ENCODE peak calls at places on chromosomes 5 and 9, in ten cellular contexts. One of them, this sample, is unnamed.
A peak's percentile ranks its signal among the peaks of the same experiment; 100 is the strongest.

GRCh38 chr5:149404746-149405549 is 25.9 kb upstream of the IL17B start:
- DNase-seq in mammary epithelial cell: peak; percentile 62
- DNase-seq in choroid plexus epithelial cell: peak; percentile 88
- DNase-seq in right atrium auricular region: no peak
- DNase-seq in AG04450: no peak
- DNase-seq in cardiac muscle cell: peak; percentile 70
- DNase-seq in stomach: no peak
- DNase-seq in right cardiac atrium: no peak
- DNase-seq in psoas muscle: no peak
- DNase-seq in astrocyte of the cerebellum: no peak
- DNase-seq in this sample: no peak

GRCh38 chr9:71966601-71967000 is 55.2 kb downstream of the C9orf85 start:
- DNase-seq in mammary epithelial cell: no peak
- DNase-seq in choroid plexus epithelial cell: no peak
- DNase-seq in right atrium auricular region: no peak
- DNase-seq in AG04450: no peak
- DNase-seq in cardiac muscle cell: no peak
- DNase-seq in stomach: no peak
- DNase-seq in right cardiac atrium: no peak
- DNase-seq in psoas muscle: no peak
- DNase-seq in astrocyte of the cerebellum: no peak
- DNase-seq in this sample: no peak

GRCh38 chr5:144198386-144198785 is 27.7 kb downstream of the KCTD16 start:
- DNase-seq in mammary epithelial cell: no peak
- DNase-seq in choroid plexus epithelial cell: peak; percentile 31
- DNase-seq in right atrium auricular region: no peak
- DNase-seq in AG04450: no peak
- DNase-seq in cardiac muscle cell: no peak
- DNase-seq in stomach: no peak
- DNase-seq in right cardiac atrium: no peak
- DNase-seq in psoas muscle: no peak
- DNase-seq in astrocyte of the cerebellum: no peak
- DNase-seq in this sample: no peak

GRCh38 chr9:131012023-131012334 is 3.0 kb downstream of the LAMC3 start:
- DNase-seq in mammary epithelial cell: no peak
- DNase-seq in choroid plexus epithelial cell: peak; percentile 73
- DNase-seq in right atrium auricular region: no peak
- DNase-seq in AG04450: no peak
- DNase-seq in cardiac muscle cell: peak; percentile 17
- DNase-seq in stomach: no peak
- DNase-seq in right cardiac atrium: no peak
- DNase-seq in psoas muscle: no peak
- DNase-seq in astrocyte of the cerebellum: no peak
- DNase-seq in this sample: no peak

GRCh38 chr9:98971168-98971914 is 27.6 kb downstream of the COL15A1 start:
- DNase-seq in mammary epithelial cell: peak; percentile 89
- DNase-seq in choroid plexus epithelial cell: peak; percentile 66
- DNase-seq in right atrium auricular region: no peak
- DNase-seq in AG04450: peak; percentile 51
- DNase-seq in cardiac muscle cell: peak; percentile 79
- DNase-seq in stomach: no peak
- DNase-seq in right cardiac atrium: peak; percentile 66
- DNase-seq in psoas muscle: no peak
- DNase-seq in astrocyte of the cerebellum: no peak
- DNase-seq in this sample: peak; percentile 38

GRCh38 chr9:107210775-107211174 is 72.3 kb upstream of the RAD23B start:
- DNase-seq in mammary epithelial cell: no peak
- DNase-seq in choroid plexus epithelial cell: no peak
- DNase-seq in right atrium auricular region: no peak
- DNase-seq in AG04450: no peak
- DNase-seq in cardiac muscle cell: no peak
- DNase-seq in stomach: no peak
- DNase-seq in right cardiac atrium: no peak
- DNase-seq in psoas muscle: no peak
- DNase-seq in astrocyte of the cerebellum: no peak
- DNase-seq in this sample: no peak

GRCh38 chr9:121440265-121440664 is 59.4 kb downstream of the GGTA1 start:
- DNase-seq in mammary epithelial cell: no peak
- DNase-seq in choroid plexus epithelial cell: peak; percentile 68
- DNase-seq in right atrium auricular region: no peak
- DNase-seq in AG04450: no peak
- DNase-seq in cardiac muscle cell: peak; percentile 51
- DNase-seq in stomach: no peak
- DNase-seq in right cardiac atrium: no peak
- DNase-seq in psoas muscle: no peak
- DNase-seq in astrocyte of the cerebellum: no peak
- DNase-seq in this sample: no peak

GRCh38 chr9:76519027-76519835 is 60.2 kb downstream of the GCNT1 start:
- DNase-seq in mammary epithelial cell: peak; percentile 78
- DNase-seq in choroid plexus epithelial cell: peak; percentile 76
- DNase-seq in right atrium auricular region: no peak
- DNase-seq in AG04450: no peak
- DNase-seq in cardiac muscle cell: no peak
- DNase-seq in stomach: no peak
- DNase-seq in right cardiac atrium: no peak
- DNase-seq in psoas muscle: no peak
- DNase-seq in astrocyte of the cerebellum: peak; percentile 19
- DNase-seq in this sample: no peak

GRCh38 chr5:179824745-179825112 is 4.0 kb downstream of the SQSTM1 start:
- DNase-seq in mammary epithelial cell: no peak
- DNase-seq in choroid plexus epithelial cell: no peak
- DNase-seq in right atrium auricular region: no peak
- DNase-seq in AG04450: no peak
- DNase-seq in cardiac muscle cell: no peak
- DNase-seq in stomach: no peak
- DNase-seq in right cardiac atrium: no peak
- DNase-seq in psoas muscle: no peak
- DNase-seq in astrocyte of the cerebellum: no peak
- DNase-seq in this sample: no peak

GRCh38 chr9:123417289-123418051 is 61.5 kb downstream of the CRB2 start:
- DNase-seq in mammary epithelial cell: no peak
- DNase-seq in choroid plexus epithelial cell: no peak
- DNase-seq in right atrium auricular region: no peak
- DNase-seq in AG04450: no peak
- DNase-seq in cardiac muscle cell: no peak
- DNase-seq in stomach: no peak
- DNase-seq in right cardiac atrium: no peak
- DNase-seq in psoas muscle: no peak
- DNase-seq in astrocyte of the cerebellum: no peak
- DNase-seq in this sample: no peak

GRCh38 chr5:65834306-65834705 is 92.1 kb upstream of the ERBIN start:
- DNase-seq in mammary epithelial cell: no peak
- DNase-seq in choroid plexus epithelial cell: no peak
- DNase-seq in right atrium auricular region: no peak
- DNase-seq in AG04450: no peak
- DNase-seq in cardiac muscle cell: no peak
- DNase-seq in stomach: no peak
- DNase-seq in right cardiac atrium: no peak
- DNase-seq in psoas muscle: no peak
- DNase-seq in astrocyte of the cerebellum: no peak
- DNase-seq in this sample: no peak

DNA sequence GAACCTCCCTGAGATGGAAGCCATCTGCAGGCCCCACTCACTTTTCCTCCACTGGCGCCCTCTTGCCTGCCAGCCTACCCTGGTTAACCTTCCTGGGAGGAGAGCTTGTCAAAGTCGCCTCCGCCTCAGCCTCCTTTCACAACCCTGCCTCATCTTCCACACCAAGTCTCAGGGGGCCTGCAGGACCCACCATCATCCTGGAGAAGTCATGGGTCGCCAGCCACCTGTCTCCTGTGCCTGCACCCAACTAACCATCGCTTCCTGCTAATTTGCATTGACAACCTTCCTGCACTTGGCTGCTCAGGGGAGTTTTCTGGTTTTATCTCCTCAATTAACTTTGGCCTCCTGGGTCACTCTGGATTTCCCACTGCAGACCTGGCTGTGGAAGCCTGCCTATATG is 52.8 kb upstream of the GRHPR start:
- DNase-seq in mammary epithelial cell: no peak
- DNase-seq in choroid plexus epithelial cell: no peak
- DNase-seq in right atrium auricular region: no peak
- DNase-seq in AG04450: no peak
- DNase-seq in cardiac muscle cell: no peak
- DNase-seq in stomach: no peak
- DNase-seq in right cardiac atrium: no peak
- DNase-seq in psoas muscle: no peak
- DNase-seq in astrocyte of the cerebellum: no peak
- DNase-seq in this sample: no peak
- H3K4me3 ChIP-seq in mammary epithelial cell: no peak overlapping the region
- H3K4me3 ChIP-seq in choroid plexus epithelial cell: no peak overlapping the region
- H3K4me3 ChIP-seq in right atrium auricular region: no peak overlapping the region
- H3K4me3 ChIP-seq in AG04450: no peak overlapping the region
- H3K4me3 ChIP-seq in cardiac muscle cell: no peak overlapping the region
- H3K4me3 ChIP-seq in stomach: no peak overlapping the region
- H3K4me3 ChIP-seq in right cardiac atrium: no peak overlapping the region
- H3K4me3 ChIP-seq in psoas muscle: no peak overlapping the region
- H3K4me3 ChIP-seq in astrocyte of the cerebellum: no peak overlapping the region
- H3K4me3 ChIP-seq in this sample: no peak overlapping the region

GRCh38 chr9:68980341-68980914 is 33.5 kb downstream of the PRKACG start:
- DNase-seq in mammary epithelial cell: no peak
- DNase-seq in choroid plexus epithelial cell: no peak
- DNase-seq in right atrium auricular region: no peak
- DNase-seq in AG04450: no peak
- DNase-seq in cardiac muscle cell: no peak
- DNase-seq in stomach: no peak
- DNase-seq in right cardiac atrium: no peak
- DNase-seq in psoas muscle: no peak
- DNase-seq in astrocyte of the cerebellum: no peak
- DNase-seq in this sample: no peak

GRCh38 chr9:68978501-68978900 is 35.4 kb downstream of the PRKACG start:
- DNase-seq in mammary epithelial cell: no peak
- DNase-seq in choroid plexus epithelial cell: no peak
- DNase-seq in right atrium auricular region: no peak
- DNase-seq in AG04450: no peak
- DNase-seq in cardiac muscle cell: no peak
- DNase-seq in stomach: no peak
- DNase-seq in right cardiac atrium: no peak
- DNase-seq in psoas muscle: no peak
- DNase-seq in astrocyte of the cerebellum: no peak
- DNase-seq in this sample: no peak

GRCh38 chr9:68979538-68980314 is 34.2 kb downstream of the PRKACG start:
- DNase-seq in mammary epithelial cell: no peak
- DNase-seq in choroid plexus epithelial cell: no peak
- DNase-seq in right atrium auricular region: no peak
- DNase-seq in AG04450: no peak
- DNase-seq in cardiac muscle cell: no peak
- DNase-seq in stomach: no peak
- DNase-seq in right cardiac atrium: no peak
- DNase-seq in psoas muscle: no peak
- DNase-seq in astrocyte of the cerebellum: no peak
- DNase-seq in this sample: no peak

GRCh38 chr9:68975644-68976043 is 38.3 kb downstream of the PRKACG start:
- DNase-seq in mammary epithelial cell: no peak
- DNase-seq in choroid plexus epithelial cell: no peak
- DNase-seq in right atrium auricular region: no peak
- DNase-seq in AG04450: no peak
- DNase-seq in cardiac muscle cell: no peak
- DNase-seq in stomach: no peak
- DNase-seq in right cardiac atrium: no peak
- DNase-seq in psoas muscle: no peak
- DNase-seq in astrocyte of the cerebellum: no peak
- DNase-seq in this sample: no peak

DNA sequence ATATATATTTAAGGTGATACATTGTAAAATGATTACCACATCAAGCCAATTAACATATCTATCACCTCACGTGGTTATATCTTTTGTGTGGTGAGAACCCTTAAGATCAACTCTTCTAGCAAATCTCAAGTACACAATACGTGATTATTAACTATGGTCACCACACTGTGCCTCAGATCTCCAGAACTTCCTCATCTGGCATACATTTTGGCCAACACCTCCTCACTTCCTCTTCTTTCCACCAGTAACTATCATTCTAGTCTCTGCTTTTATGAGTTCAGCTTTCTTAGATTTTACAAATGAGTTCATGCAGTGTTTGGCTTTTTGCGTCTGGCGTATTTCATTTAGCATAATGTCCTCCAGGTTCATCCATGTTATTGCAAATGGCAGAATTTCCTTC is 35.9 kb downstream of the PRKACG start:
- DNase-seq in mammary epithelial cell: no peak
- DNase-seq in choroid plexus epithelial cell: no peak
- DNase-seq in right atrium auricular region: no peak
- DNase-seq in AG04450: no peak
- DNase-seq in cardiac muscle cell: no peak
- DNase-seq in stomach: no peak
- DNase-seq in right cardiac atrium: no peak
- DNase-seq in psoas muscle: no peak
- DNase-seq in astrocyte of the cerebellum: no peak
- DNase-seq in this sample: no peak
- H3K4me3 ChIP-seq in mammary epithelial cell: no peak overlapping the region
- H3K4me3 ChIP-seq in choroid plexus epithelial cell: no peak overlapping the region
- H3K4me3 ChIP-seq in right atrium auricular region: no peak overlapping the region
- H3K4me3 ChIP-seq in AG04450: no peak overlapping the region
- H3K4me3 ChIP-seq in cardiac muscle cell: no peak overlapping the region
- H3K4me3 ChIP-seq in stomach: no peak overlapping the region
- H3K4me3 ChIP-seq in right cardiac atrium: no peak overlapping the region
- H3K4me3 ChIP-seq in psoas muscle: no peak overlapping the region
- H3K4me3 ChIP-seq in astrocyte of the cerebellum: no peak overlapping the region
- H3K4me3 ChIP-seq in this sample: no peak overlapping the region

DNA sequence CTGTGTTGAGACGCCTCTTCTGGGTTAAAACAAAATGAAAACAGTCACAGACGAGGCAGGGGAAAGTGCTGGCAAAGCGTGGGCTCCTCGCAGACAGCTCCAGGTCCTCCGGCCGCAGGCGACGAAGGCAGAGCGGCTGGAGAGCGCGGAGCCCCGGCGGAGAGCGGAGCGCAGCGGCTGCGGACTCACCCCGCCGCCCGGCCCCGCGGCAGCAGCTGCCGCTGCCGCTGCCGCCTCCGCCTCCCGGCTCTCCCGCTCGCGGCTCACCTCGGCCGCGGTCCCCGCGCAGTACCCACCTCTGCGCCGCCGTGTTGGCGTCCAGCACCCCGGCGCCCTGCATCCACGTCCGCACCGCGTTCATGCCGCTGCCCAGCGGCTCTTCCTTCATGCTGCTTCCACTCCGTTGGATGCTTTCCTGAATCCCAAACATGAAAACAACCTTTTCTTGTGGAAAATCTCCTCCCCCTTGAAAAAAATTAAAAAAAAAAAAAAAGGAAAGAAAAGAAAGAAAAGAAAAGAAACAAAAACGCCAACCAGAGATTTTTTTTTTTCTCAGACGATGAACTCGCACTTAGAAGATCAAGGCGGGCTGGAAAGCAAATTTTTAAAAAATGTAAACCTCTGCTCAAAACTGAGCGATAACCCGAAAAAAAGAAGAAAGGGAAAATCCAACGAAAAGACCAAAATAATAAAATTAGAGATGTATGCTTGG is 511 bp downstream of the EBF1 start:
- DNase-seq in mammary epithelial cell: peak; percentile 50
- DNase-seq in choroid plexus epithelial cell: peak; percentile 68
- DNase-seq in right atrium auricular region: no peak
- DNase-seq in AG04450: no peak
- DNase-seq in cardiac muscle cell: peak; percentile 75
- DNase-seq in stomach: no peak
- DNase-seq in right cardiac atrium: peak; percentile 36
- DNase-seq in psoas muscle: peak; percentile 42
- DNase-seq in astrocyte of the cerebellum: peak; percentile 38
- DNase-seq in this sample: no peak
- H3K4me3 ChIP-seq in mammary epithelial cell: peak overlapping the region; percentile 37
- H3K4me3 ChIP-seq in choroid plexus epithelial cell: peak overlapping the region; percentile 83
- H3K4me3 ChIP-seq in right atrium auricular region: peak overlapping the region; percentile 61
- H3K4me3 ChIP-seq in AG04450: peak overlapping the region; percentile 64
- H3K4me3 ChIP-seq in cardiac muscle cell: peak overlapping the region; percentile 32
- H3K4me3 ChIP-seq in stomach: peak overlapping the region; percentile 44
- H3K4me3 ChIP-seq in right cardiac atrium: peak overlapping the region; percentile 69
- H3K4me3 ChIP-seq in psoas muscle: peak overlapping the region; percentile 71
- H3K4me3 ChIP-seq in astrocyte of the cerebellum: peak overlapping the region; percentile 63
- H3K4me3 ChIP-seq in this sample: peak overlapping the region; percentile 45

GRCh38 chr9:70390922-70391321 is 23.5 kb downstream of the KLF9 start:
- DNase-seq in mammary epithelial cell: no peak
- DNase-seq in choroid plexus epithelial cell: no peak
- DNase-seq in right atrium auricular region: peak; percentile 48
- DNase-seq in AG04450: no peak
- DNase-seq in cardiac muscle cell: peak; percentile 65
- DNase-seq in stomach: no peak
- DNase-seq in right cardiac atrium: no peak
- DNase-seq in psoas muscle: no peak
- DNase-seq in astrocyte of the cerebellum: peak; percentile 61
- DNase-seq in this sample: peak; percentile 50
- H3K4me3 ChIP-seq in mammary epithelial cell: no peak overlapping the region
- H3K4me3 ChIP-seq in choroid plexus epithelial cell: no peak overlapping the region
- H3K4me3 ChIP-seq in right atrium auricular region: no peak overlapping the region
- H3K4me3 ChIP-seq in AG04450: no peak overlapping the region
- H3K4me3 ChIP-seq in cardiac muscle cell: no peak overlapping the region
- H3K4me3 ChIP-seq in stomach: no peak overlapping the region
- H3K4me3 ChIP-seq in right cardiac atrium: no peak overlapping the region
- H3K4me3 ChIP-seq in psoas muscle: no peak overlapping the region
- H3K4me3 ChIP-seq in astrocyte of the cerebellum: no peak overlapping the region
- H3K4me3 ChIP-seq in this sample: no peak overlapping the region

This sample was measured in retinal pigment epithelial cell.